ENCODE peak calls at places on chromosomes 7 and 10, in seven cellular contexts. O is cardiac muscle cell, A is anterior cingulate cortex, G is activated T-cell treated with anti-CD3 and anti-CD28 coated beads for 1 hour, R is midbrain, D is fibroblast of mammary gland, E is GM06990. H is an unnamed sample.
A peak's percentile ranks its signal among the peaks of the same experiment; 100 is the strongest.

GRCh38 chr7:16813232-16813616 is 8.4 kb upstream of the AGR2 start:
- DNase-seq in O (no peak), A (no peak), G (no peak), R (peak; percentile 3), D (no peak), E (no peak), H (no peak)

GRCh38 chr10:71963351-71963755 is 842 bp upstream of the CHST3 start:
- DNase-seq in O (no peak), A (no peak), G (no peak), R (no peak), D (peak; percentile 55), E (no peak), H (no peak)

GRCh38 chr7:127189885-127190284 is 62.9 kb downstream of the GRM8 start:
- DNase-seq in O (peak; percentile 60), A (no peak), G (no peak), R (no peak), D (no peak), E (no peak), H (peak; percentile 21)

GRCh38 chr10:48525113-48525512 is 79.8 kb downstream of the ARHGAP22 start:
- DNase-seq in O (no peak), A (no peak), G (no peak), R (no peak), D (no peak), E (no peak), H (no peak)

GRCh38 chr10:3111626-3112220 is 44.4 kb downstream of the PFKP start:
- DNase-seq in O (peak; percentile 27), A (no peak), G (no peak), R (peak; percentile 46), D (peak; percentile 50), E (no peak), H (no peak)

GRCh38 chr7:96936621-96937020 is 68.7 kb upstream of the DLX6 start:
- DNase-seq in O (no peak), A (no peak), G (no peak), R (no peak), D (no peak), E (no peak), H (no peak)

GRCh38 chr7:70953388-70953787 is 178.6 kb upstream of the GALNT17 start:
- DNase-seq in O (no peak), A (no peak), G (no peak), R (no peak), D (no peak), E (no peak), H (no peak)

GRCh38 chr10:69883256-69883655 is 81.5 kb downstream of the COL13A1 start:
- DNase-seq in O (no peak), A (no peak), G (no peak), R (no peak), D (no peak), E (no peak), H (no peak)

GRCh38 chr10:93481213-93481930 is 762 bp downstream of the MYOF start:
- DNase-seq in O (no peak), A (no peak), G (no peak), R (no peak), D (no peak), E (no peak), H (no peak)

GRCh38 chr7:83347836-83348482 is 185.3 kb upstream of the PCLO start:
- DNase-seq in O (peak; percentile 50), A (no peak), G (no peak), R (no peak), D (peak; percentile 46), E (no peak), H (no peak)

GRCh38 chr7:95046494-95047240 is 139.3 kb downstream of the PPP1R9A start:
- DNase-seq in O (no peak), A (no peak), G (no peak), R (peak; percentile 67), D (no peak), E (no peak), H (no peak)

GRCh38 chr10:60531006-60531405 is 141.3 kb upstream of the ANK3 start:
- DNase-seq in O (no peak), A (no peak), G (no peak), R (no peak), D (no peak), E (no peak), H (no peak)

GRCh38 chr10:80599424-80599847 is 61.7 kb downstream of the SH2D4B start:
- DNase-seq in O (peak; percentile 88), A (no peak), G (peak; percentile 10), R (peak; percentile 33), D (peak; percentile 53), E (peak; percentile 59), H (peak; percentile 73)

GRCh38 chr7:26167293-26167934 is 15.4 kb downstream of the NFE2L3 start:
- DNase-seq in O (no peak), A (no peak), G (no peak), R (no peak), D (no peak), E (no peak), H (no peak)

GRCh38 chr10:5818894-5819293 is 5.7 kb upstream of the GDI2 start:
- DNase-seq in O (no peak), A (no peak), G (no peak), R (no peak), D (no peak), E (peak; percentile 67), H (no peak)

GRCh38 chr7:38482521-38482920 is 148.7 kb downstream of the AMPH start:
- DNase-seq in O (no peak), A (no peak), G (no peak), R (no peak), D (no peak), E (no peak), H (no peak)

GRCh38 chr10:4514445-4515108 is 311.4 kb upstream of the AKR1E2 start:
- DNase-seq in O (no peak), A (no peak), G (no peak), R (peak; percentile 13), D (peak; percentile 76), E (peak; percentile 12), H (no peak)

GRCh38 chr10:89646833-89647570 is 2.0 kb upstream of the PANK1 start:
- DNase-seq in O (no peak), A (no peak), G (no peak), R (no peak), D (no peak), E (no peak), H (no peak)

GRCh38 chr10:72263613-72264241 is 10.0 kb upstream of the DDIT4 start:
- DNase-seq in O (no peak), A (no peak), G (no peak), R (no peak), D (no peak), E (no peak), H (no peak)

GRCh38 chr10:48451969-48452878 is 145.7 kb downstream of the MAPK8 start:
- DNase-seq in O (no peak), A (no peak), G (no peak), R (no peak), D (no peak), E (no peak), H (no peak)

GRCh38 chr7:148211641-148212040 is 378.9 kb upstream of the C7orf33 start:
- DNase-seq in O (no peak), A (no peak), G (no peak), R (no peak), D (no peak), E (no peak), H (no peak)

GRCh38 chr10:123154943-123155505 is 822 bp downstream of the BUB3 start:
- DNase-seq in O (peak; percentile 78), A (no peak), G (no peak), R (no peak), D (peak; percentile 48), E (peak; percentile 40), H (no peak)

GRCh38 chr7:94449151-94449725 is 54.5 kb downstream of the COL1A2 start:
- DNase-seq in O (peak; percentile 59), A (no peak), G (no peak), R (peak; percentile 42), D (peak; percentile 64), E (no peak), H (no peak)

GRCh38 chr10:59709472-59710125 is at the start of gene SLC16A9:
- DNase-seq in O (peak; percentile 75), A (peak; percentile 69), G (no peak), R (peak; percentile 78), D (peak; percentile 20), E (peak; percentile 71), H (peak; percentile 81)

GRCh38 chr7:30787476-30787875 is 16.3 kb downstream of the MINDY4 start:
- DNase-seq in O (no peak), A (no peak), G (no peak), R (no peak), D (no peak), E (no peak), H (no peak)

GRCh38 chr10:61899997-61900828 is 1.3 kb upstream of the ARID5B start:
- DNase-seq in O (peak; percentile 37), A (no peak), G (peak; percentile 34), R (peak; percentile 46), D (peak; percentile 86), E (peak; percentile 79), H (peak; percentile 35)

GRCh38 chr7:7786595-7786994 is 68.2 kb upstream of the RPA3 start:
- DNase-seq in O (no peak), A (no peak), G (no peak), R (no peak), D (no peak), E (no peak), H (no peak)

GRCh38 chr7:26593405-26593804 is 271.0 kb downstream of the SKAP2 start:
- DNase-seq in O (peak; percentile 6), A (no peak), G (no peak), R (no peak), D (no peak), E (no peak), H (peak; percentile 44)

H was measured in glutamatergic neuron.